ENCODE peak calls at places on chromosome 17, in four cellular contexts. One of them, this sample, is unnamed.
A peak's percentile ranks its signal among the peaks of the same experiment; 100 is the strongest.

GRCh38 chr17:65097110-65097509 is 40.1 kb upstream of the RGS9 start:
- DNase-seq in mesothelial cell of epicardium: no peak
- DNase-seq in HFF-Myc: no peak
- DNase-seq in progenitor cell of endocrine pancreas: no peak
- DNase-seq in this sample: no peak

GRCh38 chr17:58706351-58707140 is 14.1 kb downstream of the RAD51C start:
- DNase-seq in mesothelial cell of epicardium: no peak
- DNase-seq in HFF-Myc: no peak
- DNase-seq in progenitor cell of endocrine pancreas: no peak
- DNase-seq in this sample: no peak

GRCh38 chr17:55343900-55344513 is 77.6 kb downstream of the MMD start:
- DNase-seq in HFF-Myc: no peak
- DNase-seq in progenitor cell of endocrine pancreas: no peak
- DNase-seq in mesothelial cell of epicardium: no peak
- DNase-seq in this sample: no peak

GRCh38 chr17:31216053-31216751 is 80.8 kb downstream of the OMG start:
- DNase-seq in progenitor cell of endocrine pancreas: no peak
- DNase-seq in mesothelial cell of epicardium: no peak
- DNase-seq in HFF-Myc: peak; percentile 52
- DNase-seq in this sample: no peak

GRCh38 chr17:78494189-78494960 is 82.8 kb downstream of the DNAH17 start:
- DNase-seq in HFF-Myc: no peak
- DNase-seq in progenitor cell of endocrine pancreas: no peak
- DNase-seq in mesothelial cell of epicardium: no peak
- DNase-seq in this sample: no peak

GRCh38 chr17:77453613-77454559 is 313.1 kb downstream of the SEC14L1 start:
- DNase-seq in mesothelial cell of epicardium: no peak
- DNase-seq in HFF-Myc: no peak
- DNase-seq in progenitor cell of endocrine pancreas: no peak
- DNase-seq in this sample: no peak

GRCh38 chr17:59349178-59349577 is 17.7 kb downstream of the YPEL2 start:
- DNase-seq in mesothelial cell of epicardium: no peak
- DNase-seq in HFF-Myc: no peak
- DNase-seq in progenitor cell of endocrine pancreas: no peak
- DNase-seq in this sample: no peak

GRCh38 chr17:15464629-15465028 is 2.8 kb downstream of the CDRT4 start:
- DNase-seq in mesothelial cell of epicardium: no peak
- DNase-seq in progenitor cell of endocrine pancreas: no peak
- DNase-seq in HFF-Myc: no peak
- DNase-seq in this sample: no peak

GRCh38 chr17:17186551-17187505 is 19.3 kb downstream of the PLD6 start:
- DNase-seq in HFF-Myc: no peak
- DNase-seq in mesothelial cell of epicardium: no peak
- DNase-seq in progenitor cell of endocrine pancreas: no peak
- DNase-seq in this sample: no peak
- TF ChIP-seq CTCF in HFF-Myc: no peak
- TF ChIP-seq CTCF in mesothelial cell of epicardium: no peak
- TF ChIP-seq CTCF in progenitor cell of endocrine pancreas: no peak
- TF ChIP-seq CTCF in this sample: no peak

GRCh38 chr17:10290046-10290445 is 82.8 kb downstream of the MYH13 start:
- DNase-seq in mesothelial cell of epicardium: no peak
- DNase-seq in progenitor cell of endocrine pancreas: no peak
- DNase-seq in HFF-Myc: no peak
- DNase-seq in this sample: no peak
- TF ChIP-seq CTCF in mesothelial cell of epicardium: no peak
- TF ChIP-seq CTCF in progenitor cell of endocrine pancreas: no peak
- TF ChIP-seq CTCF in HFF-Myc: no peak
- TF ChIP-seq CTCF in this sample: no peak

GRCh38 chr17:48016112-48016511 is 21.5 kb downstream of the COPZ2 start:
- DNase-seq in progenitor cell of endocrine pancreas: no peak
- DNase-seq in mesothelial cell of epicardium: no peak
- DNase-seq in HFF-Myc: no peak
- DNase-seq in this sample: no peak
- TF ChIP-seq CTCF in progenitor cell of endocrine pancreas: no peak
- TF ChIP-seq CTCF in mesothelial cell of epicardium: no peak
- TF ChIP-seq CTCF in HFF-Myc: no peak
- TF ChIP-seq CTCF in this sample: no peak

DNA sequence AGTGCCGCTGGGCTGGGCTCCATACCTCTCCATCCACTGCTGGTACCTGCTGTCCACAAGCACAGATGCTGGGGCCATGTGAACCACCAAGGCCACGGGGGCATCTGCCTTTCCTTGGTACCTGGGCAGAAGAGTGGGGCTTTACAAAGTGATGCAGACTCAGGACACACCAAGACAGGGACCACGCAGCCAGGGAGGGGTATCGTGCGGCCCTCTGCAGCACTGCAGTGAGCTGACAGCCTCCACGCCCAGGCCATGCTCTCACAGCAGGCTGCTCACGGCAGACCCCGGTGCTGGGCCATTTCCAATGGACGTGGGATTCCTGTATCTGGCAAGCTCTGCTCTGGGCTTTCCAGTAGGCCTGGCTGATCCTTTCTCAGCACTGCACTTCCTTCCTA is 14.4 kb downstream of the ELAC2 start:
- DNase-seq in mesothelial cell of epicardium: no peak
- DNase-seq in progenitor cell of endocrine pancreas: no peak
- DNase-seq in HFF-Myc: no peak
- DNase-seq in this sample: no peak
- TF ChIP-seq CTCF in mesothelial cell of epicardium: peak; percentile 61
- TF ChIP-seq CTCF in progenitor cell of endocrine pancreas: no peak
- TF ChIP-seq CTCF in HFF-Myc: no peak
- TF ChIP-seq CTCF in this sample: no peak

GRCh38 chr17:62653831-62654829 is 26.7 kb downstream of the MRC2 start:
- DNase-seq in mesothelial cell of epicardium: no peak
- DNase-seq in progenitor cell of endocrine pancreas: no peak
- DNase-seq in HFF-Myc: no peak
- DNase-seq in this sample: no peak
- TF ChIP-seq CTCF in mesothelial cell of epicardium: no peak
- TF ChIP-seq CTCF in progenitor cell of endocrine pancreas: no peak
- TF ChIP-seq CTCF in HFF-Myc: no peak
- TF ChIP-seq CTCF in this sample: no peak

This sample was measured in D721Med.